ENCODE peak calls at places on chromosomes 7 and 10, in ten cellular contexts. N, G, H, U, E, A, R, T, S and J are unnamed samples.

GRCh38 chr10:68121020-68121743 is 11.9 kb downstream of the MYPN start:
- DNase-seq in R (no peak), G (no peak), N (no peak), E (no peak), S (no peak), H (no peak), U (no peak), T (no peak), A (no peak), J (no peak)

GRCh38 chr7:151299940-151300665 is 41.5 kb upstream of the NUB1 start:
- DNase-seq in N (no peak), R (no peak), G (no peak), S (no peak), T (no peak), U (no peak), H (no peak), E (no peak), A (no peak), J (no peak)

GRCh38 chr7:120097020-120097419 is 176.0 kb upstream of the KCND2 start:
- DNase-seq in U (no peak), T (no peak), A (no peak), N (no peak), E (no peak), R (no peak), S (no peak), H (no peak), G (no peak), J (no peak)

GRCh38 chr7:106180721-106181120 is 68.6 kb upstream of the SYPL1 start:
- DNase-seq in T (no peak), R (no peak), H (no peak), A (no peak), N (no peak), S (no peak), E (no peak), G (no peak), U (no peak), J (no peak)

GRCh38 chr10:125130886-125131285 is 29.5 kb downstream of the CTBP2 start:
- DNase-seq in G (no peak), U (no peak), R (no peak), N (peak), A (no peak), T (no peak), H (no peak), S (no peak), E (no peak), J (no peak)

GRCh38 chr7:7567898-7568531 is 1.3 kb downstream of the MIOS start:
- DNase-seq in N (no peak), A (no peak), G (peak), R (no peak), E (no peak), T (no peak), S (no peak), H (no peak), U (no peak), J (no peak)

GRCh38 chr7:86437951-86438450 is 205.7 kb upstream of the GRM3 start:
- DNase-seq in G (no peak), S (no peak), R (no peak), T (no peak), H (no peak), A (no peak), E (no peak), U (no peak), N (no peak), J (no peak)

GRCh38 chr10:73759512-73760115 is 15.4 kb downstream of the SEC24C start:
- DNase-seq in S (no peak), R (peak), U (peak), T (peak), E (no peak), G (no peak), A (no peak), H (peak), N (peak), J (no peak)

GRCh38 chr7:32846630-32847225 is 44.8 kb downstream of the KBTBD2 start:
- DNase-seq in N (peak), T (peak), E (peak), G (peak), R (peak), U (peak), A (peak), S (peak), H (peak), J (peak)

GRCh38 chr7:47100815-47101435 is 481.0 kb downstream of the TNS3 start:
- DNase-seq in A (peak), G (peak), R (no peak), N (peak), T (peak), S (peak), U (peak), E (peak), H (peak), J (peak)

GRCh38 chr7:96636342-96636865 is 73.2 kb downstream of the SEM1 start:
- DNase-seq in G (peak), T (no peak), R (no peak), S (peak), H (no peak), N (no peak), A (no peak), E (no peak), U (no peak), J (no peak)

DNA sequence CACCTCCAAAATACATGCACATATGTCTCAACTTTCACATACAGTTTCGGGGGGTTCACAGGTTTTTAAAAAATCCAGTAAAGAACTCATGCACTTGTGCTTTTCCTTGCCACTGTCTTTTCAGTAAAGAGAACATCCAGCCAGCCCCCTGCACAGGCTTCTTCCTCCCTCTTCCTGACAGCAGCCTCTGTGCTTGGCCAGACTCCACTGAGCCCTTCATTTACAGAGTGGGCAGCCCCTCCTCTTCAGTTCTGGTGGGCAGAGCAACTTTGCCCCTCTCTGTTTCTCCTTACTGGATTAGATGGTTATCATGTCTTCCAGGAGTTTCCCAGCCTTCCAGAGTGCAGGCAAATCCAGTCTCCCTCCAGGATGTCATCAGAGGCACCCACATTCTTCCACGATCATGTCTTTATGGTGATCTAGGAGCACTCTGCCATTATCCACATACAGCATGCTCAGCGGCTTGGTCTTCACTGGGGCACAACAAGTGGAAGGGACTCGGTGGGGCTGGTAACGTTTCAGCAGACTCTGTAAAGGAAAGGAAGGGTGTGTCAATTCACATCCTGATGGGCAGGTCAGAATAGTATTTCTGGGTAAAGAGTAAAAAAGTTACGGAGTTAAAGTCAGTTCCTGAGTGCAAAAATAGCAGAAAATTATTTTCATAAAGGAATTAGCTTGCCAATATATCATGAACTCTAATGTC is 8.8 kb downstream of the NODAL start:
- DNase-seq in H (no peak), G (no peak), N (no peak), R (no peak), S (no peak), A (no peak), U (no peak), T (no peak), E (no peak), J (no peak)
- H3K27ac ChIP-seq in H (peak), G (no peak), N (no peak), R (no peak), S (no peak), A (peak), U (peak), T (no peak), E (no peak), J (no peak)

GRCh38 chr7:130941322-130942210 is 207.6 kb upstream of the KLF14 start:
- DNase-seq in G (no peak), A (peak), U (peak), S (peak), E (peak), T (peak), R (no peak), H (peak), N (peak), J (peak)

GRCh38 chr7:130940907-130941306 is 206.9 kb upstream of the KLF14 start:
- DNase-seq in R (no peak), H (no peak), N (peak), G (no peak), S (no peak), T (no peak), U (no peak), E (no peak), A (no peak), J (no peak)

GRCh38 chr7:130938661-130939060 is 204.7 kb upstream of the KLF14 start:
- DNase-seq in N (no peak), S (peak), T (no peak), G (peak), R (no peak), E (no peak), H (no peak), A (no peak), U (no peak), J (no peak)

GRCh38 chr7:130939285-130940095 is 205.5 kb upstream of the KLF14 start:
- DNase-seq in T (no peak), S (peak), E (no peak), A (no peak), U (no peak), H (no peak), G (peak), R (no peak), N (no peak), J (no peak)

GRCh38 chr7:130940326-130940725 is 206.3 kb upstream of the KLF14 start:
- DNase-seq in R (no peak), E (no peak), U (no peak), S (no peak), A (no peak), N (no peak), G (no peak), T (no peak), H (no peak), J (no peak)
- H3K27ac ChIP-seq in R (no peak), E (peak), U (peak), S (peak), A (no peak), N (peak), G (peak), T (no peak), H (peak), J (no peak)

GRCh38 chr7:22811746-22812280 is 10.8 kb downstream of the TOMM7 start:
- DNase-seq in G (no peak), R (no peak), N (no peak), E (no peak), A (no peak), S (no peak), T (no peak), U (no peak), H (no peak), J (no peak)

GRCh38 chr7:22810843-22811242 is 11.8 kb downstream of the TOMM7 start:
- DNase-seq in R (no peak), T (no peak), U (no peak), A (no peak), G (no peak), E (no peak), H (no peak), N (no peak), S (no peak), J (no peak)

GRCh38 chr7:22809902-22810642 is 12.6 kb downstream of the TOMM7 start:
- DNase-seq in T (no peak), N (peak), A (no peak), E (no peak), S (no peak), G (no peak), U (no peak), R (no peak), H (no peak), J (no peak)

GRCh38 chr7:22814261-22815208 is 8.1 kb downstream of the TOMM7 start:
- DNase-seq in N (no peak), T (no peak), E (peak), A (no peak), G (peak), S (peak), H (no peak), U (no peak), R (no peak), J (no peak)

GRCh38 chr7:22812350-22812749 is 10.3 kb downstream of the TOMM7 start:
- DNase-seq in S (no peak), H (no peak), R (no peak), U (no peak), T (no peak), A (no peak), E (no peak), N (no peak), G (no peak), J (no peak)
- H3K27ac ChIP-seq in S (no peak), H (no peak), R (no peak), U (no peak), T (no peak), A (no peak), E (no peak), N (no peak), G (no peak), J (peak)

DNA sequence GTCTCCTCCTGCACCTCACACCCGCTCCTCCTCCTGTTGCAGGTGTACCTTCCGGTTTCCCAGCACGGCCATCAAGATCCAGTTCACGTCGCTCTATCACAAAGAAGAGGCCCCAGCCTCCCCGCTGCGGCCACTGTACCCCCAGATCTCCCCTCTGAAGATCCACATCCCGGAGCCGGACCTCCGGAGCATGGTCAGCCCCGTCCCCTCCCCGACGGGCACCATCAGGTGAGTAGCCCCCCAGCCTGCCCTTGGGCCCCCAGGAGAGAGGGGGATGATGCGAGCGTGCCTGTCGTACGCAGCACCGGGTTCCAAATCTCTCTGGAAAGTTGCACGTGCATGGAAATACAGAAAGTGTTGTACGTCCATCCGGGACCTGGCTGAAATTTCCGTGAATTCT is 34.6 kb upstream of the AP5Z1 start:
- DNase-seq in E (no peak), N (no peak), R (no peak), G (no peak), A (no peak), S (no peak), T (no peak), H (no peak), U (no peak), J (no peak)
- H3K27ac ChIP-seq in E (peak), N (no peak), R (no peak), G (no peak), A (no peak), S (no peak), T (no peak), H (no peak), U (peak), J (no peak)

DNA sequence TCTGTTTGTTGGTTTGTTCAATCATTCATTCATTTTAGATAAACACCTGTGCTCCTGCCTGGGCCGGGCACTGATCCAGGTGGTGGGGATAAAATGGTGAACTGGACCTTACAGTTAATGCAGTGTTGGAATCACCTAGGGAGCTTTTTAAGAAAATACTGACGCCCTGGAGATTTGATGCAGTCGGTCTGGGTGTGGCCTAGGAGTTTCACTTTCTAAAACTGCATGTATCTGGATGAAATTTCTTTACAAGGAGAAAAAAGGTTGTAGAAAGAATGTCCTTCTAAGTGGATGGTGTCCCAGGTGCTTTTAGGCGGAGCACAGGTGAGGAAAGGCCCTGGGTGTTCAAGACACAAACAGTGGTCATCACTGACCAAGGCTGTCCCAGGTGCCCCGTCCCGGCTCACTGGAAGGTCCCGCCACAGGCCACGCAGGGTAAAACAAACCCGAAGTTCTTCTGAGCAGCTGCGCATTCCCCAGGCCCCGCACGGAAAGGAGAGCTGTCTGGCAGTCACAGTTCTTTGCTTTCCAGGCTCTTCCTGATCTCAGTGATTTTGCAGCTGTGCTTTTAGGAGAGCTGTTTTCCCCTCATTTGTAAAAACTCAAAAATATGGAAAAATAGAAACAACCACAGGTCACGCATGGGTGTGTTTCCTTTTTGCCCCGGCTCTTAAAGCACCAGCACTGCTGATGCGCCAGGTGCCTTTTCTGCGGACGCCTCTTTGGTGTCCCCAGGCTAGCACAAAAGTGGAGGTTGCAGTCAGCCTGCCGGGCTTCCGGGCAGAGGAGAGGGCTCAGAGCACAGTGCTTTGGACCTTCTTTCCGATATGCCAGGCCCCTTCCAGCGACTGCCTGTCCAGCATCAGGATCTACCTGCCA is 161.9 kb downstream of the GRK5 start:
- DNase-seq in R (no peak), H (peak), S (no peak), N (peak), T (no peak), G (no peak), E (no peak), A (no peak), U (no peak), J (no peak)
- H3K27ac ChIP-seq in R (no peak), H (peak), S (peak), N (no peak), T (peak), G (peak), E (no peak), A (peak), U (peak), J (no peak)

DNA sequence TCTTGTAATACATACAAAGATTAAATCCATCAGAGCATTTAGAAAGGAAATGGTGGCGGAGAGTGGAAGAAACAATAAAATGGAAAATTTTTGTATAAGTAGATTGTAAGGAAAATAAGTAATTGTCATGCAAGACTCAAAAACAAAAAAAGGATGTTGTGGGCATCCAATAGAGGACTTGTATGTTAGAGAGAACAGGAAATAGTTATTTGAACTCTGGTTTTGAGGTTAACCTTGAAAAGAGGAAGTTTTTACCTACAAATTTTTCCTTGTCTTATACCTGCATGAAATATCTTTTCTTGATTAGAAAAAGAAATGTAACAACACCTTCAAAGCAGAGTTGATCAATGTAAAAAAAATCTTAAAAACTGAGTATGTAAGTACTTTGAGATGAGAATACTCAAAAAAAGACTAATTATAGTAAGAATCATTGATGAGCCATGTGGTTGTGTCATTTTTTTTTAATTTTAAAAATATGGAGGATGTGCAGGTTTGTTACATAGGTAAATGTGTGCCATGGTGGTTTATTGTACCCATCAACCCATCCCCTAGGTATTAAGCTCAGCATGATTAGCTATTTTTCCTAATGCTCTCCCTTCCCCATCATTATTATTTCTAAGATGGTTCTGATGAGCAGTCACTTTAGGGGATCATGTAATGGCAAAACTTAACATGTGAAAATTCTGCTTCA is 11.9 kb downstream of the TMEM106B start:
- DNase-seq in R (no peak), U (no peak), T (no peak), S (no peak), G (no peak), N (no peak), A (no peak), H (no peak), E (no peak), J (no peak)
- H3K27ac ChIP-seq in R (no peak), U (no peak), T (no peak), S (no peak), G (no peak), N (no peak), A (no peak), H (no peak), E (no peak), J (no peak)

GRCh38 chr10:70880077-70880534 is 8.3 kb downstream of the PCBD1 start:
- DNase-seq in A (peak), R (peak), E (peak), T (peak), U (peak), H (peak), G (peak), N (peak), S (peak), J (peak)

GRCh38 chr10:70874061-70874460 is 14.3 kb downstream of the PCBD1 start:
- DNase-seq in G (no peak), T (no peak), N (no peak), A (no peak), H (no peak), E (no peak), S (no peak), R (no peak), U (no peak), J (no peak)

GRCh38 chr10:70879244-70879643 is 9.1 kb downstream of the PCBD1 start:
- DNase-seq in H (no peak), S (peak), T (no peak), G (peak), A (no peak), N (no peak), E (no peak), R (no peak), U (peak), J (no peak)
- H3K27ac ChIP-seq in H (no peak), S (no peak), T (no peak), G (no peak), A (no peak), N (no peak), E (no peak), R (no peak), U (no peak), J (peak)

GRCh38 chr10:132724436-132724835 is 61.5 kb downstream of the NKX6-2 start:
- DNase-seq in U (no peak), S (peak), H (no peak), A (no peak), E (no peak), T (no peak), G (peak), R (no peak), N (no peak), J (no peak)
- H3K27ac ChIP-seq in U (no peak), S (no peak), H (no peak), A (no peak), E (no peak), T (no peak), G (no peak), R (no peak), N (no peak), J (no peak)

DNA sequence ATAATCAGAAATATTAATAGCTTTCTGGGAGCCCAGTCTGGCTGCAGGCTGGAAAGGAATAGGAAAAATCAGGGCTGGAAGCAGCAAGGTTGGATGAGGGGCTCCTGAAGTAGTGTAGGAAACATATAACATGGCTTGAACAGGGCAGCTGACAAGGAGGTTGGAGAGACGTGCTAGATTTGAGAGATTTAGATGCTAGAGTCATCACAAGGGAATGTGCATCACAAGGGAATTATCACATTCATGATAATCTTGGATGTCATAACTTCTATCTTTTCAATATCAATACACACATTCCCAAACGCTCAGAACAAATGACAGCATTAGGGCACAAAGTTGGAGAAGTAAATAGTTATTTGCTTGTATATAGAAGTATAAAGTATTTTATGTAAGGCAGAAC is 120.9 kb upstream of the EGFR start:
- DNase-seq in R (no peak), A (no peak), G (peak), U (no peak), N (no peak), E (no peak), S (no peak), H (no peak), T (no peak), J (no peak)
- H3K27ac ChIP-seq in R (no peak), A (no peak), G (no peak), U (no peak), N (no peak), E (no peak), S (no peak), H (no peak), T (no peak), J (no peak)

DNA sequence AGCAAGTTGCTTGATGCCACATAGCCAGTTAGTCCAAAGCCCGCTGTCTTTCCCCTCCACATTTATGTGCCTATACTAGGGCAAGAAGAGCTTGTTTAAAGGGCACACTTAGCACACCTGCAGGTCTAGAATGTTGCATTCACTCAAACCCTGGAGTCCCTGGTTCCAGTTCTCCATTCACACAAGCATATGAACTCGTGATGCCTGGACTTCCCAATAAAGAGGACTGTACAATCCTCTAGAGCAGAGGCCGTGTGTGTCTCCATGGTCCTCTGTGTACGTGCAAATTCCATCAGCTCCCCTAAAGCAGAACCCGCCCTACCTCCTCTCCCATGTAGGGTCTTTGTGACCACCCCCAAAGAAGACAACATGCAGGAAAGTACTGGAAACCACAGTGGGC is 3.0 kb upstream of the SH3PXD2A start:
- DNase-seq in E (no peak), A (no peak), G (no peak), S (no peak), R (no peak), N (no peak), H (no peak), T (no peak), U (no peak), J (no peak)
- H3K27ac ChIP-seq in E (no peak), A (no peak), G (no peak), S (no peak), R (no peak), N (no peak), H (no peak), T (no peak), U (no peak), J (no peak)